ENCODE peak calls at places on chromosomes 16 and 17, in five cellular contexts. M, Z, G, E and R are unnamed samples.

GRCh38 chr17:47896672-47897490 is 845 bp downstream of the SP2 start:
- DNase-seq in M (no peak), Z (no peak), E (peak; percentile 36), G (peak; percentile 7), R (peak; percentile 27)

GRCh38 chr16:77898671-77899211 is 110.4 kb downstream of the VAT1L start:
- DNase-seq in Z (no peak), E (no peak), M (no peak), G (peak; percentile 89), R (peak; percentile 90)

GRCh38 chr17:39963826-39964225 is 1.0 kb downstream of the GSDMA start:
- DNase-seq in Z (no peak), G (no peak), E (peak; percentile 20), M (no peak), R (no peak)

GRCh38 chr17:12296120-12296727 is 275.5 kb downstream of the MAP2K4 start:
- DNase-seq in E (no peak), M (peak; percentile 42), G (peak; percentile 60), Z (no peak), R (no peak)

GRCh38 chr17:3029213-3029913 is 34.0 kb downstream of the OR1D5 start:
- DNase-seq in Z (no peak), M (no peak), E (no peak), G (no peak), R (no peak)

GRCh38 chr16:27174798-27175197 is 28.5 kb upstream of the KDM8 start:
- DNase-seq in Z (no peak), E (peak; percentile 83), G (peak; percentile 53), M (peak; percentile 19), R (no peak)

GRCh38 chr16:4593069-4593468 is 21.6 kb downstream of the UBALD1 start:
- DNase-seq in G (no peak), M (peak; percentile 46), E (no peak), Z (peak; percentile 49), R (no peak)

GRCh38 chr17:7903154-7904103 is 12.7 kb downstream of the RNF227 start:
- DNase-seq in G (no peak), M (peak; percentile 41), E (no peak), Z (no peak), R (no peak)

GRCh38 chr17:44024853-44025252 is 10.1 kb upstream of the TMEM101 start:
- DNase-seq in Z (no peak), E (no peak), M (no peak), G (no peak), R (no peak)

GRCh38 chr17:40290629-40291296 is 3.1 kb downstream of the CDC6 start:
- DNase-seq in G (peak; percentile 97), E (peak; percentile 96), M (peak; percentile 79), Z (no peak), R (peak; percentile 97)

GRCh38 chr17:62629556-62630364 is 2.3 kb downstream of the MRC2 start:
- DNase-seq in M (peak; percentile 47), E (peak; percentile 32), G (no peak), Z (no peak), R (no peak)

GRCh38 chr17:19724501-19725420 is 8.4 kb upstream of the SLC47A2 start:
- DNase-seq in M (no peak), E (peak; percentile 46), Z (no peak), G (no peak), R (no peak)

GRCh38 chr17:82703935-82704865 is 5.7 kb upstream of the RAB40B start:
- DNase-seq in Z (no peak), E (no peak), G (no peak), M (no peak), R (no peak)

GRCh38 chr16:87864331-87864989 is 4.8 kb downstream of the SLC7A5 start:
- DNase-seq in M (no peak), E (no peak), G (peak; percentile 55), Z (no peak), R (no peak)

GRCh38 chr17:57466042-57466471 is 209.7 kb downstream of the MSI2 start:
- DNase-seq in G (no peak), E (peak; percentile 27), Z (peak; percentile 57), M (peak; percentile 75), R (no peak)

DNA sequence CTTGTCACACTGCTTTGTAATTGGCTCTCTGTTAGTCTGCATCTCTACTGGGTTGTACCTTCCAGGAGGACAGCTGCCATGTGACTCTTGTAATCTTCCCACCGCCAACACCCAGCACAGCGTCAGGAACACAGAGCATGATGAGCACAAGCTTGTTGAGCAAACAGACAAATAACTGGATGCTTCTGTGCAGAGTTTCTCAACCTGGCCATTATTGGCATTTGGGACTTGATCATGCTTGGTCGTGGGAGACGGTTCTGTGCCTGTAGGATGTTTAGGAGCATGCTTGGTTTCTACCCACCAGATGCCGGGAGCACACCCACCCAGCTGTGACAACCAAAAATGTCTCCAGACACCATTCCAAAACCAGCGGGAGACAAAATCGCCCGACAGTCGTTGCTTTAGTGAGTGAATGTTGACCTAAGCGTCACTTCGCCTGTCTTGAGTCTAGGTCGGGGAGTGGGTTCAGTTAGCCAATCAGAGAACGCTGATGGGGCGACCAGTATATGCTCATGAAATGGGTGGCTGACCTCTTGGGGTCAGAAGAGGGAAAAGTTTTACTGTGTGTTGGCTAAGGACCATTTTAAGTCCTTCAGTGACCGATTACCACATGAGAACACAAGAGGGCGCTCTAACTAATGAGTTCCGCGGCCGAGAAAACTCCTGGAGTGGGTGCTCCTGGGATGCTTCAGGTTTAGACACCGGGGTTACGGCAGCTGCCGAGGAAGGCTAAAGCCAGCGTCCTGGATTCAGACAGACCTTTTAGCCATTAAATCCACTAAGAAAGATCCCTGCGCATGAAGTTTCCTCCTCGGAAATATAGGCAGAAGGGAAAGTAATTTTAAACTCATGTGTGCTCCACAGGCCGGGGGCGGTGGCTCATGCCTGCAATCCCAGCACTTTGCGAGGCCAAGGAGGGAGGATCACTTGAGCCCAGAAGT is 57.8 kb upstream of the TEX2 start:
- DNase-seq in E (peak; percentile 93), G (peak; percentile 65), M (peak; percentile 93), Z (peak; percentile 58), R (peak; percentile 78)
- H3K4me3 ChIP-seq in E (no peak overlapping the region), G (no peak overlapping the region), M (no peak overlapping the region), Z (no peak overlapping the region), R (no peak overlapping the region)

DNA sequence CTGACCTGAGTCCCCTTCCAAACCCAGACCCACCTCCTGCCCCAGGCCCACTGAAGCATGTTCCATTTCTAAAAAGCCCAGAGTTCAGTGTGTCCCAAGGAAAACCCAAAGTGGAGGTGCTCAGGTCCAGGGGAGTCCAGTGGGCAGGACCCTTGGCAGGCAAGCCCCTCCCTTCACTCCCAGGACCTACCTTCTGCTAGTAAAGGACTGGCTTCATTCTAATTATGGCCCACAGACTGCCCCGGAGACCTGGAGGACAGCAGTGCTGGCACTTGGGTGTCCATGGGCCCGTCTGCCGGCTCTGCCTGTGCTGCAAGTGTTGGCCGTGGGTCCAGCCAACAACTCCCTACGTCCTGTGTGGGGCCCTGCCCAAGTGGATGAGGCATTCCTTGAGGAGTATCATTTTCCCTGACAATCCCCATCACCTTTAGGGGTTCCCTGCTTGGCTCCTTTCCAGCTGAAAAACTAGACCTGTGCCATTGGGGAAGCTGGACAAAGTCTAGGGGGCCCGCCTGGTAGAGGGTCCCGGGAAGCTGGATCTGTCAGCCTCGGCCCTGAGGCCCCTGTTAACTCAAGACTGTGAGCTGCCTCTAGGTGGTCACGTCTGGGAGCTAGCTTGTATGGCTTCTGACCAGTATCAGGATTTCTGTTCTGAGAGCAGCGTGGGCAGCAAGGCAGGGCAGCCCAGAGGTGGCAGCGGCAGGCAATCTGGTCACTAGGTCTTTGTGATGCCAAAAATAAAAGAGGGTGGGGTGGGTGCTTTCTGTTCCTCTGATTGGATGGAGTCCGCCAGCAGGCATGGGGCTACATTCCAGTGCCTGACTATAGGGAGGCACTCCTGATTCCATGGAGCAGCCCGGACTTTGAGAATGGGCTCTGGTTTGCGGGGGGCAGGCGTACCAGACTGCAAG is 8.2 kb downstream of the CBX2 start:
- DNase-seq in E (no peak), M (no peak), Z (no peak), G (no peak), R (no peak)
- H2BK5ac ChIP-seq in E (no peak overlapping the region), M (no peak overlapping the region), Z (no peak overlapping the region), G (no peak overlapping the region), R (no peak overlapping the region)

DNA sequence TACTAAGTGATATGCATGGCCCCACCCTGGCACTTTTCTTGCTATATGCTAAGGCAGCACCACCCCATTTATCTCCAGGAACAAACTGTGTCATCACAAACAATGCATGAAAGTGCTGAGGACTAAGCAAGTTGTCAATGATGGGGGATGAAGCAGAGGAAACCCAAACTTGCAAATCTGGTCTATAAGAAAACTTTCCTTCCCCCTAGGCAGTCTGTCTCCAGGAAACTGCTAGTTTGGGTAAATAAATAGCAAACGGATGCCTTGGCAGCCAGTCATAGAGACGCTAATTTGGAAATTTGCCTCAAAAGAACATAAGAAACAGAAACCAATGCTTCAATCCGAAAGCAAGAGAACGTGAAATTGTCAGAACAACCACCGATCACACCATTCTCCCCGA is 5.6 kb upstream of the HSBP1 start:
- DNase-seq in M (peak; percentile 84), Z (no peak), E (peak; percentile 98), G (peak; percentile 81), R (peak; percentile 89)
- H3K4me3 ChIP-seq in M (no peak overlapping the region), Z (no peak overlapping the region), E (no peak overlapping the region), G (peak overlapping the region; percentile 43), R (peak overlapping the region; percentile 74)

DNA sequence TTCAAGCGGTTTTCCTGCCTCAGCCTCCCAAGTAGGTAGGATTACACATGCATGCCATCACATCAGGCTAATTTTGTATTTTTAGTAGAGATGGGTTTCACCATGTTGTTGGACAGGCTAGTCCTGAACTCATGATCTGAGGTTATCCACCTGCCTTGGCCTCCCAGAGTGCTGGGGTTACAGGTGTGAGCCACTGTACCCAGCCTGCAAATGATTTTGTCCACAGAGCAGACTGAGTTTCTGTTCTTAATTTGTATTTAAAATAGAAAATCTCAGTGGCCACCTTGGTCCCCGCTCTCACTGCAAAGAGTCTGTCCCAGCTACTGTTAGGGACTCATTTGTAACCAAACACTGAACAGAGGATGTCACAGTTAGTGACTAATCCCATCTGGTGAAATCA is 415.7 kb upstream of the RBFOX1 start:
- DNase-seq in G (no peak), E (no peak), M (no peak), Z (no peak), R (no peak)
- H2BK5ac ChIP-seq in G (no peak overlapping the region), E (no peak overlapping the region), M (no peak overlapping the region), Z (no peak overlapping the region), R (no peak overlapping the region)

DNA sequence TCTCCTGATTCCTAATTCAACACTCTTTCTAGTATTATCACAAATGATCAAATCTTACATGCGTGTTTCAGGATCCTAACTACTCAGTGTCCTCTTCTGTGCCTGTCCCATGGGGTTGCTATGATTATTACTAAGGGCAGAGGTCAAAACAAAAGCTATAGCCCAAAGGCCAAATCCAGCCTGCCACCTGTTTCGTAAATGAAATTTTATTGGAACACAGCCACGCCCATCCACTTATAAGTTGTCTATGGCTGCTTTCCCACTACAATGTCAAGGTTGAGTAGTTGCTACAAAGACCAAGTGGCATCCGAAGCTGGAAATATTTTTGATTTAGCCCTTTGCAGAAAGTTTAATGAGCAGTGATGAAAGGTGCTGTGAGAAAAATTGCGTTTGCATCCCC is 336.6 kb downstream of the TMEM114 start:
- DNase-seq in M (no peak), E (no peak), Z (no peak), G (no peak), R (no peak)
- H3K4me3 ChIP-seq in M (no peak overlapping the region), E (no peak overlapping the region), Z (no peak overlapping the region), G (no peak overlapping the region), R (no peak overlapping the region)

GRCh38 chr17:81294512-81295030 is 536 bp downstream of the SLC38A10 start:
- DNase-seq in E (peak; percentile 35), M (no peak), Z (no peak), G (peak; percentile 9), R (peak; percentile 36)
- H2BK5ac ChIP-seq in E (peak overlapping the region; percentile 43), M (no peak overlapping the region), Z (no peak overlapping the region), G (peak overlapping the region; percentile 71), R (peak overlapping the region; percentile 32)

GRCh38 chr16:28610595-28611270 is 889 bp upstream of the SULT1A1 start:
- DNase-seq in M (no peak), Z (no peak), G (no peak), E (no peak), R (no peak)
- H3K4me3 ChIP-seq in M (no peak overlapping the region), Z (no peak overlapping the region), G (no peak overlapping the region), E (no peak overlapping the region), R (no peak overlapping the region)